ENCODE peak calls at places on chromosomes 6 and 20, in four cellular contexts. Q is skeletal muscle cell; A is fibroblast of lung; I is CD8-positive, alpha-beta T cell. W is an unnamed sample.

GRCh38 chr6:39137235-39137634 is 22.2 kb upstream of the SAYSD1 start:
- DNase-seq in Q (no peak), A (peak; percentile 21), I (peak; percentile 35), W (peak; percentile 51)

GRCh38 chr6:19838442-19839236 is 1.5 kb downstream of the ID4 start:
- DNase-seq in Q (no peak), A (peak; percentile 46), I (no peak), W (no peak)

GRCh38 chr6:106973018-106973840 is 1.3 kb downstream of the CD24 start:
- DNase-seq in Q (no peak), A (peak; percentile 6), I (no peak), W (no peak)

GRCh38 chr6:88006559-88006958 is 41.1 kb upstream of the SPACA1 start:
- DNase-seq in Q (no peak), A (no peak), I (no peak), W (no peak)

GRCh38 chr6:10954590-10955010 is 67.7 kb downstream of the SYCP2L start:
- DNase-seq in Q (peak; percentile 32), A (peak; percentile 68), I (peak; percentile 47), W (peak; percentile 69)

GRCh38 chr20:31593221-31594001 is 11.7 kb upstream of the ID1 start:
- DNase-seq in Q (peak; percentile 73), A (peak; percentile 89), I (no peak), W (no peak)

GRCh38 chr6:112912351-112913101 is 565.4 kb downstream of the RFPL4B start:
- DNase-seq in Q (peak; percentile 21), A (peak; percentile 85), I (no peak), W (no peak)

GRCh38 chr20:58237318-58238182 is 9.1 kb upstream of the ANKRD60 start:
- DNase-seq in Q (peak; percentile 68), A (peak; percentile 80), I (no peak), W (no peak)

GRCh38 chr20:32040142-32040953 is 11.7 kb upstream of the HCK start:
- DNase-seq in Q (no peak), A (no peak), I (no peak), W (no peak)

GRCh38 chr6:56024931-56025330 is 149.5 kb upstream of the BMP5 start:
- DNase-seq in Q (no peak), A (no peak), I (no peak), W (no peak)

GRCh38 chr20:39775110-39775509 is 813.0 kb downstream of the DHX35 start:
- DNase-seq in Q (no peak), A (peak; percentile 92), I (no peak), W (no peak)

GRCh38 chr6:108434222-108434621 is 126.5 kb upstream of the FOXO3 start:
- DNase-seq in Q (no peak), A (no peak), I (no peak), W (no peak)

GRCh38 chr6:108436771-108437170 is 123.9 kb upstream of the FOXO3 start:
- DNase-seq in Q (no peak), A (no peak), I (no peak), W (no peak)

GRCh38 chr6:108432792-108433191 is 127.9 kb upstream of the FOXO3 start:
- DNase-seq in Q (no peak), A (no peak), I (no peak), W (peak; percentile 54)

GRCh38 chr6:108437821-108438220 is 122.9 kb upstream of the FOXO3 start:
- DNase-seq in Q (no peak), A (peak; percentile 49), I (no peak), W (no peak)

DNA sequence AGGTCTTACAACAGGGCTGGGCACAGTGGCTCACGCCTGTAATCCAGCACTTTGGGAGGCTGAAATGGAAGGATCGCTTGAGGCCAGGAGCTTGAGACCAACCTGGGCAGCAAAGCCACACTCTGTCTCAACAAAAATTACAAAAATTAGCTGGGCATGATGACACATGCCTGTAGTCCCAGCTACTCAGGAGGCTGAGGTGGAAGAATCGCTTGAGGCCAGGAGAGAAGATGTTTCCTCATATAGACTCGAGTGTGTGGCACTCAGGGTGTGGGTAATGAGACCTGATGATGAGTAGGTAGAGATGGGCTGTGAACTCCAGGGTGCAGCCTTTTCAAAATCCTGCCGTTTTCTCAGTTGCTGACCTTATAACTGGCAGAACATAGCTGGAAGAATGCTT is 125.3 kb upstream of the FOXO3 start:
- DNase-seq in Q (no peak), A (no peak), I (no peak), W (no peak)
- H3K4me3 ChIP-seq in Q (no peak overlapping the region), A (no peak overlapping the region), I (no peak overlapping the region), W (no peak overlapping the region)

GRCh38 chr6:44277763-44278162 is 7.5 kb downstream of the TMEM151B start:
- DNase-seq in Q (no peak), A (no peak), I (no peak), W (no peak)

GRCh38 chr6:44275271-44275748 is 5.1 kb downstream of the TMEM151B start:
- DNase-seq in Q (no peak), A (no peak), I (no peak), W (no peak)

GRCh38 chr6:44278316-44278715 is 8.1 kb downstream of the TMEM151B start:
- DNase-seq in Q (no peak), A (no peak), I (no peak), W (no peak)

GRCh38 chr6:44275749-44276648 is 5.7 kb downstream of the TMEM151B start:
- DNase-seq in Q (no peak), A (no peak), I (peak; percentile 37), W (no peak)

GRCh38 chr6:44276667-44277640 is 6.7 kb downstream of the TMEM151B start:
- DNase-seq in Q (no peak), A (no peak), I (no peak), W (no peak)
- H3K4me3 ChIP-seq in Q (no peak overlapping the region), A (no peak overlapping the region), I (no peak overlapping the region), W (no peak overlapping the region)

GRCh38 chr6:15431762-15432495 is 186.1 kb downstream of the JARID2 start:
- DNase-seq in Q (no peak), A (peak; percentile 79), I (no peak), W (no peak)
- H3K4me3 ChIP-seq in Q (no peak overlapping the region), A (no peak overlapping the region), I (no peak overlapping the region), W (no peak overlapping the region)

GRCh38 chr6:131532476-131533108 is 40.4 kb upstream of the ARG1 start:
- DNase-seq in Q (no peak), A (no peak), I (peak; percentile 12), W (no peak)
- H3K4me3 ChIP-seq in Q (no peak overlapping the region), A (no peak overlapping the region), I (no peak overlapping the region), W (no peak overlapping the region)

DNA sequence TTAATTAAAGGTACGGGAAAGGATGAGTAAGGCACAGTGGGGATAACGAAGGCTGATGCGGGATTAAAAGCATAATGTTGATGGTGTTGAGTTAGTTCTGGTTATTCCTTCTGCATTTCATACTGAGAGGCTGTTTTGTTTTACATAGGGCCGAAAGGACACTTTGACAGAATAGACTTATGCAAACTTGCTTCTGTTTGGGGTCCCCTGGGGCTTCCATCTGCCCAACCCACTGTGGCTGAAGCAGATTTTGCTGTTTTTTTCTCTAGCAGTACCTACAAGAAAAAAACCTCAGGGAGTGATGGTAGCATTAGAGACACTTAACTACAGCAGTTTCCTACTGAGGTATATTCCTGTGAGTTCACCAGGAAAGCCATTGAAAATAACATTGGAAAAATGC is 136.1 kb upstream of the SUPT3H start:
- DNase-seq in Q (no peak), A (no peak), I (no peak), W (no peak)
- H3K4me3 ChIP-seq in Q (no peak overlapping the region), A (no peak overlapping the region), I (no peak overlapping the region), W (no peak overlapping the region)

DNA sequence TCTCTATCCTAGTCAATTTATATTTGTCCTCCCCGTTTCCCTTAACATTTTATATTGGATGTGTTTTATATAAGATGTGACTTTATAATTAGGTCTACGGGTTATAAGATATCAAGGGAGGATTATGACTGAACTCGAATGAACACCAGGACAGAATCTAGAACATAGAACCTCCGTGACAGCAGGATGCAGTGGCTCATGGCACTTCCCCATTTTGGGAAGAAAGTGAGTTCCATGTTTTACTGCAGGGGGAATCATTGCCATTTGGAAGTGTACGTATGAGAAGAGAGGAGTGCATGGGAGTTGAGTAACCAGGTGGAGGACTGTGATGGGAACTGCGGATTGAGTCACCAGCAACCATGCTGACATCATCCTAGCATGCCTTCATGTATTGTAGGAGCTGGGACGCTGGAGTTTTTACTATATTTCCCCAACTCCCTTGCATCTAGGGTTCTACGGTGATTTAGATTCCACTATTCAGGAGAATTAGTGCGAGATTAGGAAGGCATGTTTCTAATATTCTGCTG is 56.1 kb upstream of the FOXC1 start:
- DNase-seq in Q (no peak), A (no peak), I (no peak), W (no peak)
- H3K4me3 ChIP-seq in Q (no peak overlapping the region), A (no peak overlapping the region), I (no peak overlapping the region), W (no peak overlapping the region)

GRCh38 chr6:100446922-100447899 is 17.5 kb downstream of the SIM1 start:
- DNase-seq in Q (no peak), A (no peak), I (no peak), W (no peak)
- H3K4me3 ChIP-seq in Q (no peak overlapping the region), A (no peak overlapping the region), I (no peak overlapping the region), W (no peak overlapping the region)

W was measured in Jurkat, Clone E6-1.